ENCODE peak calls at places on chromosomes 12 and 14, in five cellular contexts. P is stomach, B is HCT116, E is A549, L is prostate gland. C is an unnamed sample.

GRCh38 chr14:68607081-68607851 is 185.6 kb downstream of the ZFP36L1 start:
- DNase-seq in P (peak), B (no peak), E (no peak), L (peak), C (peak)

GRCh38 chr12:113022563-113023297 is 33.8 kb upstream of the DTX1 start:
- DNase-seq in P (no peak), B (no peak), E (no peak), L (no peak), C (no peak)

GRCh38 chr12:102426599-102427541 is 53.5 kb downstream of the IGF1 start:
- DNase-seq in P (no peak), B (no peak), E (no peak), L (no peak), C (no peak)

GRCh38 chr12:130686511-130686981 is 29.6 kb downstream of the RIMBP2 start:
- DNase-seq in P (no peak), B (no peak), E (no peak), L (peak), C (no peak)

GRCh38 chr14:63155511-63156189 is 48.6 kb upstream of the RHOJ start:
- DNase-seq in P (no peak), B (no peak), E (peak), L (no peak), C (no peak)

GRCh38 chr14:51328089-51328941 is 88.3 kb downstream of the TMX1 start:
- DNase-seq in P (no peak), B (no peak), E (peak), L (no peak), C (no peak)

GRCh38 chr12:49784756-49785409 is 43.3 kb downstream of the NCKAP5L start:
- DNase-seq in P (no peak), B (no peak), E (peak), L (no peak), C (no peak)

GRCh38 chr12:45298721-45299120 is 82.8 kb downstream of the ANO6 start:
- DNase-seq in P (no peak), B (no peak), E (no peak), L (no peak), C (no peak)

GRCh38 chr12:127941332-127941731 is 325.6 kb upstream of the TMEM132C start:
- DNase-seq in P (no peak), B (no peak), E (no peak), L (no peak), C (no peak)

GRCh38 chr14:91396959-91397815 is 20.4 kb downstream of the CCDC88C start:
- DNase-seq in P (peak), B (no peak), E (no peak), L (no peak), C (peak)

GRCh38 chr12:60201891-60202290 is 606.1 kb downstream of the SLC16A7 start:
- DNase-seq in P (no peak), B (no peak), E (no peak), L (no peak), C (no peak)

GRCh38 chr14:63050694-63051093 is 5.4 kb upstream of the KCNH5 start:
- DNase-seq in P (no peak), B (no peak), E (no peak), L (no peak), C (no peak)

GRCh38 chr12:89597210-89597609 is 71.4 kb upstream of the POC1B start:
- DNase-seq in P (no peak), B (no peak), E (no peak), L (no peak), C (no peak)

GRCh38 chr12:5581616-5582367 is 149.9 kb downstream of the NTF3 start:
- DNase-seq in P (no peak), B (no peak), E (no peak), L (no peak), C (no peak)

GRCh38 chr14:25095784-25096390 is 45.9 kb upstream of the STXBP6 start:
- DNase-seq in P (no peak), B (no peak), E (no peak), L (no peak), C (peak)

GRCh38 chr12:65152586-65152985 is 16.8 kb upstream of the LEMD3 start:
- DNase-seq in P (no peak), B (no peak), E (no peak), L (no peak), C (no peak)

GRCh38 chr14:96876747-96877146 is 79.6 kb downstream of the VRK1 start:
- DNase-seq in P (no peak), B (no peak), E (no peak), L (no peak), C (no peak)

GRCh38 chr12:61023231-61023630 is 1237.0 kb upstream of the USP15 start:
- DNase-seq in P (no peak), B (no peak), E (no peak), L (no peak), C (no peak)

GRCh38 chr12:125399489-125399888 is 334.3 kb downstream of the AACS start:
- DNase-seq in P (no peak), B (no peak), E (no peak), L (no peak), C (no peak)

GRCh38 chr12:77102123-77102522 is 36.8 kb upstream of the E2F7 start:
- DNase-seq in P (no peak), B (no peak), E (no peak), L (no peak), C (no peak)

GRCh38 chr12:123266679-123267277 is 4.9 kb downstream of the CDK2AP1 start:
- DNase-seq in P (no peak), B (no peak), E (no peak), L (no peak), C (no peak)

GRCh38 chr12:80721326-80721725 is 4.6 kb downstream of the MYF5 start:
- DNase-seq in P (no peak), B (no peak), E (no peak), L (no peak), C (no peak)

GRCh38 chr14:31097081-31097480 is 70.9 kb upstream of the STRN3 start:
- DNase-seq in P (no peak), B (no peak), E (no peak), L (no peak), C (no peak)

GRCh38 chr14:31096255-31096654 is 70.1 kb upstream of the STRN3 start:
- DNase-seq in P (no peak), B (no peak), E (no peak), L (no peak), C (no peak)

GRCh38 chr14:31092160-31092708 is 66.1 kb upstream of the STRN3 start:
- DNase-seq in P (no peak), B (no peak), E (no peak), L (no peak), C (no peak)

DNA sequence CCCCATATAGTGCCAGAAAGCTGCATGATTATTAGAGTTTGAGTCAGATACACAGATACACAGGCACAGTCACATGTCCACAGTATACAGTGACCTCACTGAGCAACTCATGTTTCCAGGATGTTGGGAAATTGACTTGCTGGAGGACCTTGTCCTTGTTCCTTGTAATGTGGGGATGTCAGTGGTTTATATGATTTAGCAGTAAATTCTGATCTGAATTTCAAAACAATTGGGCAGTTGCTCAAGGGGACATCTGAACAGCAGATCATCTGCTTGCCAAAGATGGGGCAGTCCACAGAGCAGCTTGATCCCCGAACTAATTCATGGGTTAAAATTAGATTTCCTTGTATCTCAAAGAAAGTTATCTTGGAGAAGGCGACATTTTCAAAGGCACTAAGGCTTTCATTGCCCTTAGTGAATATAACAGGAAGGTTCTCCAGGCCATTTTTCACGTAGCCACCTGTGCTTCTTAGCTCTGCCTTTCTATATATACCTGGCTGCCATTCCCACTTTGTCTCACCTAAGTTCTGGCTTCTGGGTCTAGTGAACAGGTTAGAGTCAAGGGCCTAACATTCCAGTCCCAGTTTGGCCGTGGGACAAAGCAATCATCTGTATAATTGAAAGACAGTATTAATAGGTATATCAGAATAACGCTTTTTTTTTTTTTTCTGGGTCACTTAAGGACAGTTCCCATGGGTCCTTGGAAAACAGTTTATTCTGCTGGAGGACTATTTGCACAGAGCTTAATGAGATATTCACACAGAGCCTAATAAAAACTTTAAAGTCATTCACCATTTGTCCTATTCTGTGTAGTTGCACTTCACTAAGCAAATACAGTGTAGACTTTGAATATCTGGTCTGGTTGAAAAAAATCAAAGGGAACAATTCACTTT is 64.9 kb upstream of the STRN3 start:
- DNase-seq in P (no peak), B (no peak), E (peak), L (peak), C (peak)
- TF ChIP-seq POLR2A in P (no peak), B (no peak), E (no peak), L (no peak), C (no peak)

GRCh38 chr12:121858662-121859572 is at the start of gene HPD:
- DNase-seq in P (no peak), B (no peak), E (peak), L (peak), C (peak)
- TF ChIP-seq POLR2A in P (no peak), B (no peak), E (no peak), L (no peak), C (no peak)

GRCh38 chr12:120965125-120965524 is 13.2 kb upstream of the HNF1A start:
- DNase-seq in P (no peak), B (no peak), E (no peak), L (no peak), C (no peak)

GRCh38 chr12:120962487-120963054 is 15.8 kb upstream of the HNF1A start:
- DNase-seq in P (no peak), B (no peak), E (no peak), L (no peak), C (no peak)

GRCh38 chr12:120961604-120962486 is 16.5 kb upstream of the HNF1A start:
- DNase-seq in P (peak), B (no peak), E (peak), L (peak), C (peak)

GRCh38 chr12:120965534-120966091 is 12.7 kb upstream of the HNF1A start:
- DNase-seq in P (no peak), B (no peak), E (no peak), L (no peak), C (no peak)

GRCh38 chr12:120964298-120964697 is 14.0 kb upstream of the HNF1A start:
- DNase-seq in P (no peak), B (no peak), E (no peak), L (no peak), C (no peak)
- TF ChIP-seq POLR2A in P (no peak), B (no peak), E (no peak), L (no peak), C (no peak)

GRCh38 chr14:92499216-92499615 is 14.4 kb upstream of the RIN3 start:
- DNase-seq in P (no peak), B (no peak), E (no peak), L (no peak), C (no peak)
- TF ChIP-seq POLR2A in P (no peak), B (no peak), E (no peak), L (no peak), C (no peak)

GRCh38 chr12:53344824-53345485 is 8.8 kb upstream of the SP7 start:
- DNase-seq in P (peak), B (no peak), E (peak), L (peak), C (peak)
- TF ChIP-seq POLR2A in P (no peak), B (no peak), E (peak), L (peak), C (peak)

DNA sequence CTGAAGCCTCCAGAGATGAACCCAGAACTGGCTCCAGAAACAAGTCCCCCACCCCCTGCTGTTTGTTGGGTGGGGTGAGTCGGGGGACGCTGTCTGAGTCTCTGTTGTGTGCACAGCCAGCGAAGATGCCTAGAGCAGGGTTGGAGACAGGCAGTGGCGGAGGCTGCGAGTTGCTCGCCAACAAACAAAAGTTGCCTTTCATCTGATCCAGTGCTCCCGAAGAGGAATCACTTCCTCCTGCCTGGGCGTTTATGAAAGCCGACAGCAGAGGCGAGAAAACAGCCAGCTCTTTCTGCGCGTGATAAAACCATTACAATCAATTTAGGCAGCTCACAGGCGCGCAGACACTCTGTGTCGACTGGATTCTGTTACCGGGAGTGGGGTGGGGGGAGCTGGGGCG is 678.7 kb downstream of the MED13L start:
- DNase-seq in P (no peak), B (no peak), E (no peak), L (peak), C (peak)
- TF ChIP-seq POLR2A in P (no peak), B (no peak), E (no peak), L (no peak), C (no peak)